ENCODE peak calls at places on chromosomes 12 and 14, in seven cellular contexts. A is LoVo; R is lower leg skin; Q is activated T-cell treated with anti-CD3 and anti-CD28 coated beads, Interleukin-2, amount 50 U/mL, for 4 hours; I is RWPE1; O is stimulated activated CD4-positive, alpha-beta T cell treated with anti-CD3 and anti-CD28 coated beads, Interleukin-4, amount 100 ng/mL, for 4 hours; K is omental fat pad. P is an unnamed sample.

GRCh38 chr14:74804219-74804825 is 41.2 kb downstream of the YLPM1 start:
- DNase-seq in R (no peak), I (peak; percentile 44), O (no peak), K (no peak), A (no peak), Q (no peak), P (peak; percentile 9)

GRCh38 chr14:101028971-101029667 is 125.6 kb upstream of the RTL1 start:
- DNase-seq in K (no peak), O (no peak), I (no peak), A (no peak), R (no peak), Q (no peak), P (no peak)

GRCh38 chr12:52480073-52480472 is 6.5 kb upstream of the KRT6C start:
- DNase-seq in I (no peak), A (no peak), R (no peak), Q (no peak), K (no peak), O (no peak), P (no peak)

GRCh38 chr14:76918751-76919421 is 92.7 kb downstream of the LRRC74A start:
- DNase-seq in A (peak; percentile 88), O (no peak), K (peak; percentile 69), Q (no peak), I (peak; percentile 97), R (peak; percentile 92), P (peak; percentile 92)

GRCh38 chr12:62625238-62625637 is 158.6 kb downstream of the MON2 start:
- DNase-seq in I (no peak), R (no peak), A (no peak), K (no peak), Q (no peak), O (no peak), P (no peak)

GRCh38 chr12:75564398-75564797 is 53.0 kb upstream of the KRR1 start:
- DNase-seq in Q (no peak), R (no peak), O (no peak), I (no peak), K (no peak), A (no peak), P (no peak)

GRCh38 chr14:99318959-99319295 is 46.9 kb upstream of the BCL11B start:
- DNase-seq in A (no peak), K (no peak), R (no peak), I (no peak), Q (no peak), O (no peak), P (no peak)

GRCh38 chr12:6273931-6274687 is 36.4 kb upstream of the PLEKHG6 start:
- DNase-seq in A (peak; percentile 45), Q (no peak), K (no peak), O (no peak), R (no peak), I (no peak), P (no peak)

GRCh38 chr12:109439181-109439580 is 37.9 kb downstream of the KCTD10 start:
- DNase-seq in A (no peak), I (no peak), O (no peak), K (no peak), R (no peak), Q (no peak), P (no peak)

GRCh38 chr12:65603428-65604351 is 220.6 kb upstream of the HMGA2 start:
- DNase-seq in I (peak; percentile 58), Q (no peak), O (no peak), K (no peak), A (peak; percentile 58), R (peak; percentile 48), P (peak; percentile 89)

GRCh38 chr12:52630609-52631200 is 12.3 kb upstream of the KRT73 start:
- DNase-seq in A (no peak), O (no peak), K (no peak), R (no peak), Q (no peak), I (no peak), P (no peak)

P was measured in AG04449.